ENCODE peak calls at places on chromosomes 4 and X, in six cellular contexts. C is H9; B is AG04450; H is GM06990; Z is CD4-positive, CD25-positive, alpha-beta regulatory T cell; K is endothelial cell of umbilical vein. O is an unnamed sample.

GRCh38 chrX:21912220-21912619 is 28.3 kb upstream of the SMS start:
- DNase-seq in C (no peak), B (no peak), H (no peak), Z (no peak), K (no peak), O (no peak)

GRCh38 chr4:176762661-176763308 is 29.9 kb downstream of the VEGFC start:
- DNase-seq in C (no peak), B (no peak), H (no peak), Z (no peak), K (no peak), O (no peak)

GRCh38 chr4:184475096-184475461 is 729 bp upstream of the IRF2 start:
- DNase-seq in C (peak), B (no peak), H (no peak), Z (peak), K (peak), O (no peak)

GRCh38 chr4:38470708-38471262 is 193.2 kb upstream of the KLF3 start:
- DNase-seq in C (no peak), B (no peak), H (no peak), Z (no peak), K (no peak), O (no peak)

GRCh38 chrX:41518127-41518840 is 71.1 kb downstream of the NYX start:
- DNase-seq in C (no peak), B (no peak), H (no peak), Z (peak), K (no peak), O (no peak)

GRCh38 chrX:12917753-12918152 is 11.3 kb downstream of the TLR8 start:
- DNase-seq in C (no peak), B (no peak), H (no peak), Z (no peak), K (no peak), O (no peak)

GRCh38 chr4:52126946-52127345 is 75.8 kb downstream of the SPATA18 start:
- DNase-seq in C (no peak), B (no peak), H (no peak), Z (no peak), K (no peak), O (no peak)

GRCh38 chr4:156676116-156676851 is 295.3 kb downstream of the PDGFC start:
- DNase-seq in C (no peak), B (no peak), H (no peak), Z (no peak), K (no peak), O (no peak)

GRCh38 chr4:124183926-124184325 is 528.6 kb downstream of the ANKRD50 start:
- DNase-seq in C (no peak), B (no peak), H (no peak), Z (no peak), K (no peak), O (no peak)

GRCh38 chr4:182939680-182940079 is 22.5 kb upstream of the DCTD start:
- DNase-seq in C (no peak), B (no peak), H (no peak), Z (no peak), K (no peak), O (no peak)

GRCh38 chr4:130393246-130394041 is 1297.5 kb downstream of the C4orf33 start:
- DNase-seq in C (no peak), B (no peak), H (no peak), Z (no peak), K (peak), O (no peak)

GRCh38 chrX:105975382-105975781 is 63.1 kb downstream of the SERPINA7 start:
- DNase-seq in C (no peak), B (no peak), H (no peak), Z (no peak), K (no peak), O (no peak)

GRCh38 chr4:26525751-26526150 is 35.5 kb upstream of the CCKAR start:
- DNase-seq in C (no peak), B (no peak), H (no peak), Z (no peak), K (no peak), O (peak)

O was measured in kidney epithelial cell.